ENCODE peak calls at places on chromosomes 12 and 14, in ten cellular contexts. J is IMR-90; N is activated CD8-positive, alpha-beta memory T cell treated with anti-CD3 and anti-CD28 coated beads for 1 hour; G is G401; I is AG09309; M is activated gamma-delta T cell treated with anti-CD3 and anti-CD28 coated beads, Interleukin-2, amount 50 U/mL, for 16 hours; X is stromal cell of bone marrow; B is NCI-H1092 treated with DMSO at 0.1 percent for 48 hours; E is GM19239; A is pancreas. L is an unnamed sample.
A peak's percentile ranks its signal among the peaks of the same experiment; 100 is the strongest.

GRCh38 chr12:20077618-20078017 is 290.7 kb upstream of the PDE3A start:
- DNase-seq in J (no peak), M (no peak), I (no peak), B (no peak), A (no peak), G (no peak), E (no peak), N (no peak), X (no peak), L (no peak)

GRCh38 chr14:34539407-34540180 is at the start of gene EAPP:
- DNase-seq in A (peak; percentile 97), B (no peak), E (peak; percentile 94), M (peak; percentile 94), I (peak; percentile 87), G (peak; percentile 99), N (peak; percentile 89), J (peak; percentile 97), X (peak; percentile 93), L (peak; percentile 96)

GRCh38 chr12:64180951-64181350 is 41.1 kb downstream of the KICS2 start:
- DNase-seq in G (no peak), B (no peak), M (no peak), A (no peak), J (peak; percentile 76), X (peak; percentile 70), I (no peak), E (no peak), N (no peak), L (no peak)

GRCh38 chr14:101223147-101223546 is 319.6 kb upstream of the RTL1 start:
- DNase-seq in E (no peak), G (peak; percentile 11), B (peak; percentile 83), N (no peak), A (no peak), I (no peak), M (no peak), X (no peak), J (no peak), L (no peak)

GRCh38 chr12:123995023-123995422 is 22.0 kb downstream of the ZNF664 start:
- DNase-seq in B (no peak), X (peak; percentile 67), G (no peak), I (peak; percentile 32), E (no peak), N (no peak), J (peak; percentile 81), A (no peak), M (no peak), L (no peak)

GRCh38 chr14:55705651-55706340 is 125.8 kb downstream of the KTN1 start:
- DNase-seq in A (peak; percentile 40), B (peak; percentile 77), J (no peak), I (no peak), E (no peak), G (no peak), N (no peak), X (no peak), M (no peak), L (no peak)

GRCh38 chr12:65524666-65525065 is 246.2 kb downstream of the MSRB3 start:
- DNase-seq in A (no peak), M (no peak), X (peak; percentile 58), G (no peak), J (peak; percentile 89), B (no peak), I (peak; percentile 59), E (no peak), N (no peak), L (no peak)

GRCh38 chr14:76651410-76652055 is 109.7 kb upstream of the VASH1 start:
- DNase-seq in A (no peak), I (no peak), M (no peak), B (no peak), J (no peak), N (no peak), G (no peak), E (no peak), X (no peak), L (no peak)

GRCh38 chr12:72330291-72330690 is 58.1 kb downstream of the TRHDE start:
- DNase-seq in B (no peak), X (peak; percentile 4), A (no peak), J (peak; percentile 82), G (no peak), M (no peak), I (peak; percentile 50), E (no peak), N (no peak), L (no peak)

GRCh38 chr14:81952917-81953316 is 419.3 kb upstream of the SEL1L start:
- DNase-seq in G (no peak), J (no peak), E (no peak), N (no peak), M (no peak), I (no peak), A (no peak), B (no peak), X (no peak), L (no peak)

GRCh38 chr14:104677506-104678332 is 11.7 kb upstream of the INF2 start:
- DNase-seq in J (peak; percentile 81), I (no peak), B (peak; percentile 63), M (peak; percentile 49), G (peak; percentile 34), N (peak; percentile 57), E (peak; percentile 77), A (peak; percentile 62), X (peak; percentile 56), L (peak; percentile 67)

GRCh38 chr14:104883681-104884361 is 18.8 kb downstream of the CEP170B start:
- DNase-seq in E (no peak), X (no peak), M (no peak), B (no peak), J (no peak), A (peak; percentile 9), G (no peak), I (no peak), N (no peak), L (no peak)

GRCh38 chr12:88944403-88944802 is 364.1 kb upstream of the KITLG start:
- DNase-seq in E (no peak), X (no peak), A (no peak), B (no peak), I (no peak), M (no peak), J (peak; percentile 60), N (no peak), G (no peak), L (no peak)

GRCh38 chr14:34750670-34751069 is 36.3 kb upstream of the CFL2 start:
- DNase-seq in M (no peak), J (peak; percentile 78), I (peak; percentile 34), N (no peak), E (no peak), A (no peak), X (peak; percentile 44), B (no peak), G (no peak), L (no peak)

GRCh38 chr12:52200086-52200782 is 8.4 kb upstream of the KRT80 start:
- DNase-seq in G (no peak), X (no peak), M (no peak), A (no peak), N (no peak), E (no peak), I (no peak), J (no peak), B (no peak), L (no peak)

GRCh38 chr12:42893802-42894201 is 304.3 kb upstream of the PRICKLE1 start:
- DNase-seq in X (no peak), N (no peak), M (no peak), A (no peak), B (no peak), E (no peak), J (peak; percentile 32), I (no peak), G (no peak), L (no peak)

GRCh38 chr12:6364037-6364360 is 11.4 kb downstream of the SCNN1A start:
- DNase-seq in J (no peak), B (no peak), I (no peak), E (no peak), G (no peak), X (no peak), N (no peak), A (no peak), M (no peak), L (no peak)

GRCh38 chr14:21070083-21070609 is at the start of gene ARHGEF40:
- DNase-seq in X (no peak), J (peak; percentile 33), B (peak; percentile 55), I (no peak), E (no peak), A (peak; percentile 74), G (peak; percentile 79), M (no peak), N (no peak), L (peak; percentile 30)

GRCh38 chr12:121550974-121551631 is 29.7 kb downstream of the KDM2B start:
- DNase-seq in I (no peak), E (no peak), A (no peak), N (no peak), B (no peak), X (no peak), M (no peak), G (no peak), J (no peak), L (no peak)

GRCh38 chr14:53793790-53794560 is 162.7 kb downstream of the BMP4 start:
- DNase-seq in N (no peak), E (no peak), M (no peak), A (no peak), X (no peak), I (no peak), B (peak; percentile 97), G (peak; percentile 12), J (no peak), L (no peak)

GRCh38 chr14:92534863-92535654 is 21.5 kb downstream of the RIN3 start:
- DNase-seq in J (no peak), E (no peak), A (no peak), N (no peak), M (no peak), G (no peak), X (no peak), I (no peak), B (no peak), L (no peak)

GRCh38 chr12:56413392-56413791 is 35.8 kb downstream of the TIMELESS start:
- DNase-seq in B (no peak), M (no peak), N (no peak), X (no peak), J (no peak), I (no peak), A (peak; percentile 66), E (no peak), G (no peak), L (no peak)

GRCh38 chr12:53061404-53062010 is 11.6 kb downstream of the TNS2 start:
- DNase-seq in X (no peak), E (no peak), J (no peak), G (peak; percentile 76), B (peak; percentile 90), N (no peak), A (peak; percentile 90), M (no peak), I (no peak), L (no peak)

GRCh38 chr14:90072350-90072749 is 10.6 kb downstream of the KCNK13 start:
- DNase-seq in B (no peak), G (no peak), A (no peak), I (no peak), J (no peak), N (no peak), M (no peak), X (no peak), E (no peak), L (no peak)

GRCh38 chr14:63923422-63923752 is 70.6 kb downstream of the SYNE2 start:
- DNase-seq in E (no peak), G (no peak), I (no peak), X (no peak), N (no peak), A (no peak), M (no peak), J (no peak), B (no peak), L (no peak)

L was measured in germinal center.